ENCODE peak calls at places on chromosomes 1 and 21, in four cellular contexts. Y, I, J and T are unnamed samples.

GRCh38 chr1:33257759-33258712 is 1.7 kb downstream of the ZNF362 start:
- DNase-seq in Y (no peak), I (peak), J (no peak), T (peak)

GRCh38 chr1:2591581-2592261 is 5.1 kb downstream of the PRXL2B start:
- DNase-seq in Y (no peak), I (no peak), J (no peak), T (no peak)

GRCh38 chr1:178362784-178363183 is 134.0 kb downstream of the CLEC20A start:
- DNase-seq in Y (no peak), I (peak), J (no peak), T (no peak)

GRCh38 chr1:88774151-88774556 is 90.1 kb downstream of the PKN2 start:
- DNase-seq in Y (peak), I (no peak), J (no peak), T (peak)

GRCh38 chr21:17476006-17476405 is 36.8 kb upstream of the CXADR start:
- DNase-seq in Y (no peak), I (no peak), J (no peak), T (no peak)

GRCh38 chr1:67270569-67270968 is 37.1 kb upstream of the IL12RB2 start:
- DNase-seq in Y (no peak), I (no peak), J (no peak), T (no peak)

GRCh38 chr1:56074357-56074717 is 505.0 kb downstream of the PLPP3 start:
- DNase-seq in Y (no peak), I (no peak), J (peak), T (no peak)

GRCh38 chr21:23160914-23161313 is 2162.7 kb downstream of the NCAM2 start:
- DNase-seq in Y (no peak), I (no peak), J (peak), T (no peak)

GRCh38 chr1:156822680-156823079 is 6.0 kb upstream of the SH2D2A start:
- DNase-seq in Y (no peak), I (no peak), J (no peak), T (no peak)

DNA sequence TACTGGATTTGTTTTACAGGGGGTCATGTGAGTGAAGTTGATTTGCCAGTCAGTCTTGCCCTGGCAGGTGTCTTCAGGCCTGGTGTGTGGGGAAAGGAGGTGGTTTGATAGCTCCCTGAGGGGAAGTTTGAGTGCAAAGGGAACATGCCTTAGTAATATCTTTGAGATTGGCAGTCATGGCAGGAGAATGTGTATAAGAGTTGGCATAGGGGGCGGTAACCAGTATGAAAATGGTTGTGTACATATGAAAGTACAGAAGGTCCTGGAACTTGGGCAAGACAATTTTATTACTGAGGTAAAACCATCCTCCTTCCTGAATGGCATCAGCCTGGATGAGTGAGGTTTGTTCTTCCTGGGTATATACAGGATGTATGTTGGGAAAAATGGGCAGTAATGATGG is 37.6 kb upstream of the PLA2G5 start:
- DNase-seq in Y (no peak), I (no peak), J (peak), T (no peak)
- H3K4me3 ChIP-seq in Y (no peak), I (no peak), J (no peak), T (no peak)

GRCh38 chr1:70840260-70840953 is 207.2 kb downstream of the PTGER3 start:
- DNase-seq in Y (no peak), I (no peak), J (peak), T (no peak)
- H3K4me3 ChIP-seq in Y (no peak), I (no peak), J (no peak), T (no peak)

GRCh38 chr1:31772669-31773248 is 8.6 kb upstream of the ADGRB2 start:
- DNase-seq in Y (no peak), I (no peak), J (no peak), T (no peak)
- H3K4me3 ChIP-seq in Y (no peak), I (peak), J (no peak), T (peak)

GRCh38 chr1:150562384-150563339 is 13.5 kb downstream of the ADAMTSL4 start:
- DNase-seq in Y (no peak), I (no peak), J (no peak), T (peak)
- H3K4me3 ChIP-seq in Y (no peak), I (no peak), J (no peak), T (peak)

DNA sequence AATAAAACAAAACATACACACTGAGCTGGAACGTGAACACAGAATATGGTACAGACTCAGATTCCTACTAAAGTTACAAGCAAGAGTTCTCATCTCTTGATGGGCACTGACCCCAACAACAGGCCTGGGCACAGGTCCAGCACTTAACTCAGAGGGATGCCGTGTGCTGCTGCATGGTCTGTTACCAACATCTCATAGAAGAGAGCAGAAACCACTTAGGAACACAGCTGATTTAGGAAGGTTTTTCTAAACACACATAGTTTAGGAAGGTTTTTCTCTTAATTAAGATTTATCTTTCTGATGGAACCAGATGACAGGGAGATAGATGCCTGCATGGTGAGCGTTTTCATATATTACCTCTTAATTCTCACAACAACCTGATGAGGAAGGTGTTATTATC is 1.5 kb downstream of the GCLM start:
- DNase-seq in Y (no peak), I (peak), J (no peak), T (no peak)
- H3K4me3 ChIP-seq in Y (peak), I (peak), J (peak), T (peak)

GRCh38 chr1:209411491-209411929 is 172.0 kb upstream of the CAMK1G start:
- DNase-seq in Y (no peak), I (peak), J (no peak), T (no peak)
- H3K4me3 ChIP-seq in Y (no peak), I (no peak), J (no peak), T (no peak)